ENCODE peak calls at places on chromosomes 4 and X, in five cellular contexts. T, R, D, A and M are unnamed samples.

GRCh38 chrX:131827935-131828334 is 195.2 kb upstream of the STK26 start:
- DNase-seq in D (no peak), A (no peak), R (peak), T (peak), M (peak)

GRCh38 chr4:186946682-186947294 is 223.1 kb upstream of the FAT1 start:
- DNase-seq in A (peak), R (no peak), T (no peak), D (no peak), M (no peak)

GRCh38 chr4:57044996-57045395 is 65.2 kb downstream of the IGFBP7 start:
- DNase-seq in R (no peak), T (no peak), A (peak), D (no peak), M (no peak)

GRCh38 chrX:126799059-126799458 is 20.5 kb upstream of the PRR32 start:
- DNase-seq in D (no peak), R (no peak), T (no peak), A (no peak), M (no peak)

GRCh38 chr4:152307669-152308068 is 228.2 kb downstream of the FBXW7 start:
- DNase-seq in A (no peak), T (no peak), R (no peak), D (no peak), M (no peak)

GRCh38 chr4:183078634-183079033 is 20.4 kb upstream of the WWC2 start:
- DNase-seq in A (no peak), T (no peak), D (no peak), R (no peak), M (no peak)

GRCh38 chrX:11143931-11144678 is 33.0 kb downstream of the HCCS start:
- DNase-seq in D (no peak), R (peak), T (peak), A (peak), M (peak)

GRCh38 chrX:19683817-19684216 is 168.5 kb upstream of the MAP3K15 start:
- DNase-seq in R (no peak), T (no peak), D (no peak), A (no peak), M (no peak)

GRCh38 chrX:74492720-74493201 is 71.5 kb downstream of the SLC16A2 start:
- DNase-seq in D (no peak), R (no peak), T (no peak), A (no peak), M (peak)